ENCODE peak calls at places on chromosome 20, in five cellular contexts. N is cardiac muscle cell, L is astrocyte, J is uterus, S is PC-3. B is an unnamed sample.

GRCh38 chr20:1907586-1907985 is 12.4 kb downstream of the SIRPA start:
- DNase-seq in N (no peak), L (peak; percentile 20), J (no peak), S (no peak), B (no peak)

GRCh38 chr20:45378191-45378590 is at the start of gene TP53TG5:
- DNase-seq in N (no peak), L (no peak), J (no peak), S (no peak), B (no peak)

GRCh38 chr20:14816471-14816870 is 479.1 kb upstream of the FLRT3 start:
- DNase-seq in N (no peak), L (no peak), J (no peak), S (no peak), B (no peak)

GRCh38 chr20:35049776-35050352 is 42.7 kb downstream of the TRPC4AP start:
- DNase-seq in N (peak; percentile 64), L (peak; percentile 32), J (no peak), S (peak; percentile 5), B (no peak)

GRCh38 chr20:22729616-22730236 is 145.4 kb upstream of the FOXA2 start:
- DNase-seq in N (no peak), L (no peak), J (no peak), S (no peak), B (no peak)

GRCh38 chr20:3710703-3711417 is 1.5 kb downstream of the SIGLEC1 start:
- DNase-seq in N (peak; percentile 73), L (no peak), J (peak; percentile 77), S (peak; percentile 61), B (peak; percentile 98)

GRCh38 chr20:44720617-44720993 is 5.4 kb downstream of the CCN5 start:
- DNase-seq in N (no peak), L (peak; percentile 63), J (no peak), S (peak; percentile 77), B (no peak)

GRCh38 chr20:44730441-44730840 is 15.2 kb upstream of the KCNK15 start:
- DNase-seq in N (no peak), L (peak; percentile 85), J (no peak), S (peak; percentile 100), B (no peak)

GRCh38 chr20:14632906-14633305 is 295.5 kb upstream of the FLRT3 start:
- DNase-seq in N (no peak), L (no peak), J (no peak), S (no peak), B (peak; percentile 10)

GRCh38 chr20:7758436-7758835 is 181.8 kb downstream of the HAO1 start:
- DNase-seq in N (no peak), L (peak; percentile 90), J (no peak), S (no peak), B (no peak)

GRCh38 chr20:49671429-49671828 is 42.2 kb downstream of the B4GALT5 start:
- DNase-seq in N (no peak), L (no peak), J (no peak), S (no peak), B (no peak)

GRCh38 chr20:49672109-49672681 is 41.5 kb downstream of the B4GALT5 start:
- DNase-seq in N (no peak), L (no peak), J (no peak), S (no peak), B (no peak)

GRCh38 chr20:49676581-49677291 is 36.9 kb downstream of the B4GALT5 start:
- DNase-seq in N (no peak), L (peak; percentile 67), J (no peak), S (peak; percentile 94), B (no peak)

GRCh38 chr20:49675368-49676151 is 38.1 kb downstream of the B4GALT5 start:
- DNase-seq in N (no peak), L (peak; percentile 46), J (no peak), S (peak; percentile 93), B (no peak)

DNA sequence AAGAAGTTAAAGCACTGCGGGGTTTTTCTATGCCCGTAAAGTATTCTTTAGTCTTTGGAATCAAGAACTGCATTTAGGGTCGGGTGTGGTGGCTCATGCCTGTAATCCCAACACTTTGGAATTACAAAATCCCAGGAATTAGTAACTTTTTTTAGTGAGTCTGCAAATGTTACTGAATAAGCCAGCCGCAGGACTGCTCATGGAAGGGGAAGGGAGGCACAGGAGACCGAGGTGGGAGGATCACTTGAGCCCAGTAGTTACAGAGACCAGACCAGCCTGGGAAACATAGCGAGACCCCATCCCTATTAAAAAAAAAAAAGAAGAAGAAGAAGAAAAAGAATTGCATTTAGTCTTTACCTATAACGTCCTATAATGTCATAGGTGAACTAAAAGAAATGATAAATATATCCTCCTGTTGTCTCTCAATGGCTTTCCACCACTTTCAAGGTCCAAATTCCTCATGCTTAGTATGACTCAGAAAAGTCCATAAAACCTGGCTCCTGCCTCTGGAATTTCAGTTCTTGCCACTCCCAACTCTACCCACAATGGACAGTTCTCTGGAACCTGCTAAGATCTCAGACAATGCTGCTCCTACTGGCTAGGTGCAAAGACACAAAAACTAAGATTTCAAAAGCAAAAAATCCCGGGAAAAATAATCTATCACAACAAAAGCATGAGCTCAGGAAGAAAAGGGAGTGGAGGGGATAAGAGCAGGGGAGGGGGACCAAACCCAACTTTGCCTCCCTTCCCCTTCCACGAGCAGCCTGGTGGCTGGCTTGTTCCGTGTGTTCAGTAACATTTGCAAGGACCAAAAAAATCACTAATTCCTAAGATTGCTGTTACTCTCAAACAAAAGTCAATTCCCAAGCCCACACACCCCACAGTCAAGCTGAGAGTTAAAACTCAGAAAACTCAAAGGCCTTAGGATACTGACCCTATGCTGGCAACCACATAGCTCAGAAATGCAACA is 39.0 kb downstream of the B4GALT5 start:
- DNase-seq in N (no peak), L (peak; percentile 82), J (no peak), S (peak; percentile 98), B (no peak)
- H3K4me3 ChIP-seq in N (no peak overlapping the region), L (no peak overlapping the region), J (no peak overlapping the region), S (peak overlapping the region; percentile 52), B (no peak overlapping the region)

GRCh38 chr20:32019563-32020463 is 9.6 kb downstream of the CCM2L start:
- DNase-seq in N (no peak), L (no peak), J (no peak), S (no peak), B (peak; percentile 26)
- H3K27me3 ChIP-seq in N (peaks cover 9% of the 10 kb centered on the region), L (peaks cover 58% of the 10 kb centered on the region), J (peaks cover 4% of the 10 kb centered on the region), S (peaks cover 55% of the 10 kb centered on the region), B (peaks cover 12% of the 10 kb centered on the region)

GRCh38 chr20:41173791-41174341 is 36.5 kb downstream of the PLCG1 start:
- DNase-seq in N (no peak), L (no peak), J (peak; percentile 20), S (no peak), B (no peak)
- H3K36me3 ChIP-seq in N (peaks cover 51% of the 10 kb centered on the region), L (peaks cover 51% of the 10 kb centered on the region), J (no peaks in the 10 kb centered on the region), S (peaks cover 24% of the 10 kb centered on the region), B (peaks cover 62% of the 10 kb centered on the region)

GRCh38 chr20:48689388-48689787 is 138.4 kb downstream of the PREX1 start:
- DNase-seq in N (no peak), L (no peak), J (no peak), S (no peak), B (no peak)

GRCh38 chr20:48691523-48691922 is 136.3 kb downstream of the PREX1 start:
- DNase-seq in N (peak; percentile 29), L (no peak), J (no peak), S (no peak), B (no peak)

GRCh38 chr20:48688579-48688978 is 139.2 kb downstream of the PREX1 start:
- DNase-seq in N (no peak), L (no peak), J (no peak), S (no peak), B (no peak)

GRCh38 chr20:48689874-48690571 is 137.8 kb downstream of the PREX1 start:
- DNase-seq in N (no peak), L (no peak), J (no peak), S (no peak), B (no peak)

GRCh38 chr20:48690888-48691287 is 136.9 kb downstream of the PREX1 start:
- DNase-seq in N (no peak), L (peak; percentile 65), J (no peak), S (no peak), B (no peak)
- H3K4me3 ChIP-seq in N (no peak overlapping the region), L (no peak overlapping the region), J (no peak overlapping the region), S (no peak overlapping the region), B (no peak overlapping the region)

DNA sequence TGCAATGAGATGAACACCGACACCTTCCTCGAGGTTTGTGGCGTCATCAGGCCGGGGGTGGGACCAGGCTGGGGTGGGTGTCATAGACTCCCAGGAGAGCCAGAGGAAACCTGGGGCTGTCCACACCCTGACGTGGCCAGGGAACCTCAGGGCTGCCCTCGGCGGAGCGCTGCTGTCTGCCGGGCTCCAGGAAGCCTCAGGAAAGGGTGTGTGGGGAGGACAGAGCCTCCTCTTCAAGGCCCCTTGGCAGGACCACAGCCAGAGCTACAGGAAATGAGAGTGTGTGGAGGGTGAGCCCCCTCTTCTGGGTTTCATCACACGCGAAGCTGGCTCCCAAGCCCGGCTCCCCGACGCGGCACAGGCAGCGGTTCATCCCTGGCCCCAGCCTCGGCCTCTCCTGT is 6.1 kb downstream of the NPEPL1 start:
- DNase-seq in N (no peak), L (no peak), J (no peak), S (no peak), B (peak; percentile 40)
- H3K27me3 ChIP-seq in N (no peaks in the 10 kb centered on the region), L (no peaks in the 10 kb centered on the region), J (no peaks in the 10 kb centered on the region), S (no peaks in the 10 kb centered on the region), B (no peaks in the 10 kb centered on the region)

B was measured in H7.